ENCODE peak calls at places on chromosomes 6 and 20, in four cellular contexts. J, T, G and Y are unnamed samples.
A peak's percentile ranks its signal among the peaks of the same experiment; 100 is the strongest.

GRCh38 chr20:50122763-50123162 is 9.8 kb upstream of the UBE2V1 start:
- DNase-seq in J (no peak), T (no peak), G (no peak), Y (no peak)

GRCh38 chr20:40959325-40960092 is 69.1 kb upstream of the TOP1 start:
- DNase-seq in J (peak; percentile 34), T (no peak), G (no peak), Y (no peak)

GRCh38 chr6:165091121-165091785 is 218.2 kb downstream of the C6orf118 start:
- DNase-seq in J (no peak), T (peak; percentile 71), G (no peak), Y (no peak)

GRCh38 chr6:75376347-75377024 is 91.9 kb upstream of the TMEM30A start:
- DNase-seq in J (no peak), T (no peak), G (no peak), Y (no peak)

GRCh38 chr6:107114213-107114871 is 973 bp downstream of the BEND3 start:
- DNase-seq in J (peak; percentile 76), T (peak; percentile 81), G (peak; percentile 64), Y (peak; percentile 71)

GRCh38 chr6:122389704-122390103 is 9.7 kb upstream of the HSF2 start:
- DNase-seq in J (no peak), T (peak; percentile 85), G (no peak), Y (no peak)

GRCh38 chr20:34318609-34319443 is 15.7 kb upstream of the AHCY start:
- DNase-seq in J (no peak), T (no peak), G (no peak), Y (no peak)

GRCh38 chr6:15533379-15534044 is 129.3 kb downstream of the DTNBP1 start:
- DNase-seq in J (peak; percentile 22), T (no peak), G (no peak), Y (no peak)

GRCh38 chr6:37289931-37290330 is 32.0 kb upstream of the TMEM217 start:
- DNase-seq in J (peak; percentile 72), T (peak; percentile 25), G (peak; percentile 0), Y (peak; percentile 3)

GRCh38 chr6:139126255-139126654 is 8.6 kb upstream of the HECA start:
- DNase-seq in J (peak; percentile 66), T (no peak), G (no peak), Y (no peak)

GRCh38 chr6:164097557-164098398 is 683.3 kb downstream of the QKI start:
- DNase-seq in J (no peak), T (no peak), G (no peak), Y (no peak)

GRCh38 chr20:46040902-46041535 is 12.0 kb downstream of the SLC12A5 start:
- DNase-seq in J (peak; percentile 66), T (no peak), G (peak; percentile 48), Y (peak; percentile 43)

GRCh38 chr20:9360427-9360826 is 154.0 kb upstream of the LAMP5 start:
- DNase-seq in J (no peak), T (no peak), G (no peak), Y (no peak)

GRCh38 chr6:143018955-143019354 is 41.7 kb upstream of the AIG1 start:
- DNase-seq in J (no peak), T (no peak), G (no peak), Y (no peak)

GRCh38 chr6:10510592-10511367 is 10.4 kb upstream of the GCNT2 start:
- DNase-seq in J (peak; percentile 66), T (no peak), G (no peak), Y (peak; percentile 15)

GRCh38 chr6:157209865-157210530 is 113.3 kb downstream of the TMEM242 start:
- DNase-seq in J (no peak), T (no peak), G (no peak), Y (no peak)

GRCh38 chr20:20364016-20364746 is 3.7 kb upstream of the INSM1 start:
- DNase-seq in J (no peak), T (peak; percentile 97), G (no peak), Y (no peak)

GRCh38 chr6:79077680-79078056 is 386 bp downstream of the PHIP start:
- DNase-seq in J (peak; percentile 70), T (peak; percentile 69), G (peak; percentile 34), Y (no peak)

GRCh38 chr6:146032387-146032786 is 3.5 kb downstream of the GRM1 start:
- DNase-seq in J (no peak), T (no peak), G (no peak), Y (no peak)

GRCh38 chr20:19929749-19930148 is 87.4 kb upstream of the NAA20 start:
- DNase-seq in J (no peak), T (no peak), G (no peak), Y (no peak)

GRCh38 chr20:57211949-57212889 is 54.2 kb downstream of the BMP7 start:
- DNase-seq in J (no peak), T (no peak), G (no peak), Y (no peak)

GRCh38 chr6:105536961-105537360 is 134.1 kb upstream of the PREP start:
- DNase-seq in J (no peak), T (no peak), G (no peak), Y (no peak)

GRCh38 chr6:14589192-14589591 is 471.6 kb downstream of the CD83 start:
- DNase-seq in J (no peak), T (no peak), G (no peak), Y (no peak)

GRCh38 chr6:132570221-132570777 is at the start of gene TAAR6:
- DNase-seq in J (no peak), T (no peak), G (no peak), Y (no peak)

GRCh38 chr6:136307351-136307750 is 17.7 kb upstream of the BCLAF1 start:
- DNase-seq in J (no peak), T (peak; percentile 29), G (no peak), Y (no peak)

GRCh38 chr6:46651766-46652165 is 852 bp downstream of the CYP39A1 start:
- DNase-seq in J (no peak), T (no peak), G (no peak), Y (no peak)

GRCh38 chr20:61731363-61732181 is 334.1 kb downstream of the TAF4 start:
- DNase-seq in J (no peak), T (no peak), G (no peak), Y (no peak)

GRCh38 chr6:154508573-154509375 is 1.7 kb downstream of the CNKSR3 start:
- DNase-seq in J (no peak), T (no peak), G (no peak), Y (no peak)

GRCh38 chr6:146460941-146461340 is 82.7 kb upstream of the RAB32 start:
- DNase-seq in J (no peak), T (no peak), G (no peak), Y (no peak)

GRCh38 chr20:4100679-4101078 is 85.3 kb upstream of the RNF24 start:
- DNase-seq in J (no peak), T (no peak), G (no peak), Y (no peak)

GRCh38 chr20:22027423-22027822 is 322.0 kb downstream of the PAX1 start:
- DNase-seq in J (no peak), T (no peak), G (no peak), Y (no peak)

GRCh38 chr20:9015984-9016324 is 52.9 kb upstream of the PLCB4 start:
- DNase-seq in J (no peak), T (no peak), G (no peak), Y (no peak)

GRCh38 chr6:158642097-158642601 is 2.4 kb downstream of the DYNLT1 start:
- DNase-seq in J (peak; percentile 40), T (no peak), G (no peak), Y (no peak)

GRCh38 chr20:10447028-10447427 is 11.9 kb downstream of the SLX4IP start:
- DNase-seq in J (peak; percentile 84), T (no peak), G (no peak), Y (peak; percentile 26)

GRCh38 chr6:82385102-82385501 is 21.5 kb downstream of the TPBG start:
- DNase-seq in J (no peak), T (no peak), G (no peak), Y (no peak)

GRCh38 chr6:150016324-150017185 is 8.8 kb downstream of the RAET1L start:
- DNase-seq in J (peak; percentile 67), T (peak; percentile 63), G (peak; percentile 41), Y (peak; percentile 42)

GRCh38 chr6:152124432-152125074 is 317.1 kb downstream of the ESR1 start:
- DNase-seq in J (no peak), T (peak; percentile 75), G (no peak), Y (no peak)

GRCh38 chr6:24891004-24891403 is 44.8 kb downstream of the RIPOR2 start:
- DNase-seq in J (no peak), T (no peak), G (no peak), Y (no peak)

GRCh38 chr6:17945111-17945510 is 42.3 kb downstream of the KIF13A start:
- DNase-seq in J (no peak), T (no peak), G (no peak), Y (no peak)

GRCh38 chr6:159168536-159169192 is 536 bp upstream of the FNDC1 start:
- DNase-seq in J (no peak), T (no peak), G (peak; percentile 5), Y (no peak)